ENCODE peak calls at places on chromosomes 7 and 10, in six cellular contexts. R, O, C, S, L and W are unnamed samples.

GRCh38 chr7:27092753-27093097 is 3.1 kb downstream of the HOXA1 start:
- DNase-seq in R (no peak), O (no peak), C (no peak), S (no peak), L (peak; percentile 34), W (no peak)

GRCh38 chr10:132142396-132143161 is 44.2 kb upstream of the DPYSL4 start:
- DNase-seq in R (peak; percentile 62), O (peak; percentile 49), C (no peak), S (peak; percentile 48), L (no peak), W (peak; percentile 46)

GRCh38 chr7:92075455-92076158 is 58.7 kb downstream of the CYP51A1 start:
- DNase-seq in R (no peak), O (no peak), C (no peak), S (no peak), L (no peak), W (no peak)

GRCh38 chr10:89741126-89741762 is 39.9 kb downstream of the KIF20B start:
- DNase-seq in R (no peak), O (no peak), C (no peak), S (no peak), L (no peak), W (no peak)

GRCh38 chr7:87759511-87759910 is 116.6 kb downstream of the SLC25A40 start:
- DNase-seq in R (no peak), O (no peak), C (no peak), S (no peak), L (no peak), W (no peak)

GRCh38 chr7:50197547-50197946 is 104.5 kb upstream of the ZPBP start:
- DNase-seq in R (no peak), O (no peak), C (no peak), S (no peak), L (no peak), W (no peak)

GRCh38 chr7:121994625-121995410 is 121.9 kb downstream of the PTPRZ1 start:
- DNase-seq in R (peak; percentile 76), O (peak; percentile 19), C (peak; percentile 64), S (no peak), L (peak; percentile 84), W (peak; percentile 5)

GRCh38 chr10:117184821-117185220 is 12.5 kb upstream of the KCNK18 start:
- DNase-seq in R (no peak), O (no peak), C (no peak), S (no peak), L (no peak), W (no peak)

GRCh38 chr7:29208410-29209250 is 14.1 kb downstream of the CHN2 start:
- DNase-seq in R (peak; percentile 69), O (no peak), C (no peak), S (no peak), L (no peak), W (no peak)

GRCh38 chr7:127813991-127814556 is 162.1 kb downstream of the SND1 start:
- DNase-seq in R (no peak), O (no peak), C (no peak), S (no peak), L (peak; percentile 24), W (no peak)

GRCh38 chr10:132136689-132137088 is 50.1 kb upstream of the DPYSL4 start:
- DNase-seq in R (no peak), O (no peak), C (no peak), S (no peak), L (no peak), W (no peak)

GRCh38 chr7:120961638-120962173 is 11.1 kb downstream of the ING3 start:
- DNase-seq in R (no peak), O (no peak), C (no peak), S (no peak), L (peak; percentile 14), W (no peak)

GRCh38 chr10:86648706-86649426 is 5.5 kb upstream of the OPN4 start:
- DNase-seq in R (peak; percentile 51), O (no peak), C (no peak), S (peak; percentile 62), L (peak; percentile 95), W (no peak)

GRCh38 chr10:132229834-132230556 is 43.2 kb downstream of the DPYSL4 start:
- DNase-seq in R (peak; percentile 58), O (peak; percentile 43), C (no peak), S (peak; percentile 48), L (peak; percentile 12), W (peak; percentile 20)

GRCh38 chr10:84026821-84027257 is 112.5 kb upstream of the GHITM start:
- DNase-seq in R (no peak), O (no peak), C (peak; percentile 39), S (no peak), L (no peak), W (no peak)

GRCh38 chr7:155340071-155340531 is 42.4 kb downstream of the INSIG1 start:
- DNase-seq in R (no peak), O (no peak), C (no peak), S (no peak), L (no peak), W (no peak)

DNA sequence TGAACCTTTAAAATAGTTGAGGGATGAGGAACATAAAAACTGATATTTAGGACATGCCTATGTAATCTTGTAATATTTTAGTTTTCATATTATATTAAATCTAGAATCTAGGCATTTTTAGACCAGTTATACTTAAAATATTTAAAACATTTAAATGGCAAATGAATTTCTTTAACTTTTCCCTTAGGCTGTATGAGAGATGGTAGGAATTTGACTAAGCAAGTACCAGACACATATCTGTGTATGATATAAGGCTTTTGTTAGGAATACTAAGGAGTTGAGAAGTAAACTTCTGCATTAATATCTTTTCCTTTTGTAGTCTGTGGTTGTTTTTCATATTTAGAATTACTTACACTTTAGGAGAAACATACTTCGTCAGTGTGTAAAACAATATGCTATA is 25.1 kb downstream of the SEPTIN7 start:
- DNase-seq in R (no peak), O (no peak), C (no peak), S (no peak), L (no peak), W (no peak)
- H3K4me1 ChIP-seq in R (no peaks in the 10 kb centered on the region), O (peaks cover 6% of the 10 kb centered on the region), C (peaks cover 4% of the 10 kb centered on the region), S (no peaks in the 10 kb centered on the region), L (peaks cover 6% of the 10 kb centered on the region), W (peaks cover 36% of the 10 kb centered on the region)

GRCh38 chr10:99995713-99996112 is 14.0 kb downstream of the DNMBP start:
- DNase-seq in R (no peak), O (no peak), C (no peak), S (no peak), L (no peak), W (no peak)

GRCh38 chr10:100000109-100000502 is 9.6 kb downstream of the DNMBP start:
- DNase-seq in R (no peak), O (no peak), C (no peak), S (no peak), L (no peak), W (no peak)

GRCh38 chr10:99996934-99997648 is 12.7 kb downstream of the DNMBP start:
- DNase-seq in R (no peak), O (no peak), C (no peak), S (no peak), L (peak; percentile 68), W (no peak)

GRCh38 chr10:99994801-99995200 is 14.9 kb downstream of the DNMBP start:
- DNase-seq in R (no peak), O (no peak), C (no peak), S (no peak), L (no peak), W (no peak)

GRCh38 chr10:99999319-100000108 is 10.2 kb downstream of the DNMBP start:
- DNase-seq in R (no peak), O (no peak), C (no peak), S (no peak), L (no peak), W (no peak)
- H3K27ac ChIP-seq in R (no peak overlapping the region), O (no peak overlapping the region), C (peak overlapping the region; percentile 67), S (no peak overlapping the region), L (no peak overlapping the region), W (no peak overlapping the region)

DNA sequence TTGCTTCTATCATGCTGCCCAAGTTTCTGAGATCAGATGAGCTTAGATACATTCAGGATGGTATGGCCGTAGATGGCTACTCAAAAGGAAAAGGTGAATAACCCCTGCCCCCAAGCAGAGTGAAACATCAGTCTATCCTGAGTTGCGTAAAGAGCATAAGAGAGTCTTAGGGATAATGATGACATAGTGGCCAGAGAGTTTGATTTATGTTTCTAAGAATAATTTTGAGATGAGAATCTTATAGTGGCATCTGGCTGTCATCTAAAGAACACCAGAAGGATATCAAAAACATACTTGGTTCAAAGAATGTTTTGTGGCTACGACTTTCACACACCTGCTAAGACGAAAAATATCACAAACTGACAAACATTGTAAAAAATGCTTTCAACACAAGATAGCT is 20.6 kb downstream of the PIK3CG start:
- DNase-seq in R (no peak), O (no peak), C (no peak), S (no peak), L (no peak), W (no peak)
- H3K27me3 ChIP-seq in R (no peaks in the 10 kb centered on the region), O (no peaks in the 10 kb centered on the region), C (peaks cover 4% of the 10 kb centered on the region), S (no peaks in the 10 kb centered on the region), L (no peaks in the 10 kb centered on the region), W (no peaks in the 10 kb centered on the region)

DNA sequence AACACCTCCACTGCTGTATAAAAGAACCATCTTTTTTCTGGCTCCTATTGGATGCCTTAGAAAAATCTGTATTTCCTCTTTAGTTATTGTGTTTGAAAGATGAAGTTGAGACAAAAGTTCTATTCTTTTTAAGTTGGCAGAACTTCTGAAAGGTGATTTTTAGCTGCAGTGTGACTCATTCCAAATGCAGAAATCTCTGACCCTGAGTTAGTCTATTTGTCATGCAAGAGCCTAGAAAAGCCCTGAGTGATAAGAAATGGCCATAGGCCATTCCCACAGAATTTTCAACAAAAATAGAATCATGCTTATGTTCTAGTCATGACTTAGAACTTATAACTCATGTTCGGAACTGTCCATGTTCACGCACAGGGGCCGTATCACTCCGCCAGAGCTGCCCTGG is 89.1 kb downstream of the EGFR start:
- DNase-seq in R (no peak), O (no peak), C (no peak), S (no peak), L (no peak), W (no peak)
- H3K4me1 ChIP-seq in R (no peaks in the 10 kb centered on the region), O (no peaks in the 10 kb centered on the region), C (peaks cover 75% of the 10 kb centered on the region), S (peaks cover 9% of the 10 kb centered on the region), L (peaks cover 26% of the 10 kb centered on the region), W (no peaks in the 10 kb centered on the region)

GRCh38 chr10:27525819-27526218 is 21.7 kb downstream of the RAB18 start:
- DNase-seq in R (no peak), O (no peak), C (no peak), S (no peak), L (peak; percentile 83), W (no peak)

GRCh38 chr10:27530477-27530876 is 26.4 kb downstream of the RAB18 start:
- DNase-seq in R (no peak), O (no peak), C (no peak), S (no peak), L (no peak), W (no peak)

GRCh38 chr10:27529010-27529783 is 25.1 kb downstream of the RAB18 start:
- DNase-seq in R (no peak), O (no peak), C (no peak), S (no peak), L (peak; percentile 29), W (no peak)

GRCh38 chr10:27527597-27528295 is 23.6 kb downstream of the RAB18 start:
- DNase-seq in R (no peak), O (no peak), C (no peak), S (no peak), L (peak; percentile 10), W (no peak)

DNA sequence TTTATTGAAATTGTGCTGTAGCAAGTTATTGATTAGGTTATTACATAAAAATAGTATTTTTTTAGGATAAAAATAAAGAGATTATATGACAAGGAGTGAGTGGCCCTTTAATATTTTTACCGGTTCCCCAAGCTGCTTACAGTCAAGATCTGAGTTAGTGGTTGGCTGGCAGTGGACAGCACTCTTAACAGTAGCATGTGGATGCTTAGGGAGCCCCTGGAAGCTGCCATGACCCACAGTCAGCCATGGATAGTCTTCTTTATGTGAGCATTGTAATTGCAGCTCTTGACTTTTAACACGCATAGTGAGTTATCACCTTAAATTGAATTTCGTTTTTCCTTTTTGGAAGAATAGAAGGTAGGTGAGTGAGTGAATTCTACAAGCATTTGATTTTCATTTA is 22.1 kb downstream of the RAB18 start:
- DNase-seq in R (no peak), O (no peak), C (no peak), S (no peak), L (no peak), W (no peak)
- H3K27ac ChIP-seq in R (no peak overlapping the region), O (no peak overlapping the region), C (no peak overlapping the region), S (no peak overlapping the region), L (peak overlapping the region; percentile 16), W (no peak overlapping the region)